ENCODE peak calls at places on chromosomes 1 and 21, in nine cellular contexts. Q is mesothelial cell of epicardium; R is RWPE1; C is fibroblast of mammary gland; P is GM13977; I is CD4-positive, alpha-beta T cell; D is glutamatergic neuron; L is endothelial cell; K is neural progenitor cell. F is an unnamed sample.

GRCh38 chr1:205998457-205999241 is 4.5 kb downstream of the RAB7B start:
- DNase-seq in Q (no peak), R (no peak), C (no peak), P (no peak), I (no peak), D (no peak), L (no peak), K (peak), F (no peak)

GRCh38 chr1:152347116-152347728 is 12.6 kb downstream of the FLG2 start:
- DNase-seq in Q (no peak), R (peak), C (peak), P (peak), I (peak), D (peak), L (peak), K (peak), F (peak)

GRCh38 chr1:43566382-43567035 is 35.8 kb downstream of the PTPRF start:
- DNase-seq in Q (no peak), R (no peak), C (no peak), P (no peak), I (no peak), D (no peak), L (no peak), K (no peak), F (no peak)

GRCh38 chr1:87113313-87113712 is 198.9 kb downstream of the HS2ST1 start:
- DNase-seq in Q (no peak), R (no peak), C (peak), P (no peak), I (no peak), D (no peak), L (no peak), K (no peak), F (no peak)

GRCh38 chr1:210373878-210374599 is 45.3 kb downstream of the HHAT start:
- DNase-seq in Q (no peak), R (peak), C (peak), P (peak), I (peak), D (peak), L (peak), K (peak), F (peak)

GRCh38 chr1:89633103-89633744 is at the start of gene LRRC8C:
- DNase-seq in Q (no peak), R (peak), C (peak), P (peak), I (peak), D (peak), L (peak), K (peak), F (peak)

GRCh38 chr1:19096036-19096833 is 113.8 kb downstream of the UBR4 start:
- DNase-seq in Q (no peak), R (peak), C (peak), P (no peak), I (no peak), D (peak), L (peak), K (peak), F (peak)

GRCh38 chr21:33848252-33848953 is 67.2 kb downstream of the ATP5PO start:
- DNase-seq in Q (no peak), R (peak), C (no peak), P (no peak), I (no peak), D (no peak), L (no peak), K (no peak), F (no peak)

GRCh38 chr1:54280652-54281051 is 80.7 kb downstream of the MRPL37 start:
- DNase-seq in Q (no peak), R (no peak), C (no peak), P (no peak), I (peak), D (no peak), L (no peak), K (no peak), F (no peak)

GRCh38 chr1:18901147-18901951 is 1.0 kb downstream of the ALDH4A1 start:
- DNase-seq in Q (no peak), R (no peak), C (no peak), P (no peak), I (no peak), D (no peak), L (no peak), K (no peak), F (no peak)

GRCh38 chr1:212700892-212701819 is 1.5 kb upstream of the BATF3 start:
- DNase-seq in Q (no peak), R (no peak), C (peak), P (no peak), I (peak), D (peak), L (peak), K (peak), F (peak)

GRCh38 chr1:247448107-247448778 is 9.7 kb downstream of the OR2B11 start:
- DNase-seq in Q (no peak), R (peak), C (peak), P (no peak), I (peak), D (peak), L (peak), K (peak), F (peak)

GRCh38 chr1:231159202-231159962 is 2.5 kb upstream of the TRIM67 start:
- DNase-seq in Q (no peak), R (no peak), C (no peak), P (no peak), I (no peak), D (no peak), L (no peak), K (no peak), F (no peak)

GRCh38 chr1:23533288-23534130 is 2.5 kb upstream of the E2F2 start:
- DNase-seq in Q (no peak), R (no peak), C (no peak), P (no peak), I (no peak), D (no peak), L (no peak), K (no peak), F (no peak)

GRCh38 chr1:108896160-108897150 is 19.7 kb downstream of the GPSM2 start:
- DNase-seq in Q (no peak), R (no peak), C (peak), P (no peak), I (no peak), D (no peak), L (no peak), K (no peak), F (no peak)

GRCh38 chr21:15001113-15001512 is 63.7 kb downstream of the NRIP1 start:
- DNase-seq in Q (no peak), R (no peak), C (no peak), P (no peak), I (no peak), D (no peak), L (no peak), K (no peak), F (no peak)

GRCh38 chr1:73162576-73162975 is 880.2 kb upstream of the NEGR1 start:
- DNase-seq in Q (no peak), R (no peak), C (peak), P (no peak), I (no peak), D (no peak), L (no peak), K (no peak), F (no peak)

GRCh38 chr1:112061852-112062451 is 72.5 kb upstream of the KCND3 start:
- DNase-seq in Q (no peak), R (peak), C (no peak), P (no peak), I (no peak), D (no peak), L (no peak), K (no peak), F (no peak)

GRCh38 chr1:3393024-3393986 is 61.2 kb upstream of the ARHGEF16 start:
- DNase-seq in Q (no peak), R (no peak), C (no peak), P (no peak), I (no peak), D (peak), L (peak), K (peak), F (no peak)

GRCh38 chr1:183845681-183846080 is 40.8 kb downstream of the RGL1 start:
- DNase-seq in Q (no peak), R (no peak), C (peak), P (no peak), I (no peak), D (no peak), L (no peak), K (no peak), F (no peak)

GRCh38 chr21:44051462-44051941 is 39.4 kb downstream of the TRAPPC10 start:
- DNase-seq in Q (no peak), R (no peak), C (peak), P (no peak), I (no peak), D (peak), L (no peak), K (no peak), F (no peak)

GRCh38 chr1:247574664-247575063 is 13.5 kb upstream of the OR2G2 start:
- DNase-seq in Q (no peak), R (no peak), C (no peak), P (no peak), I (no peak), D (no peak), L (no peak), K (no peak), F (no peak)

GRCh38 chr1:66214901-66215300 is 319.1 kb upstream of the SGIP1 start:
- DNase-seq in Q (no peak), R (no peak), C (no peak), P (peak), I (no peak), D (no peak), L (no peak), K (no peak), F (peak)

GRCh38 chr1:43439121-43439581 is 14.6 kb downstream of the HYI start:
- DNase-seq in Q (no peak), R (no peak), C (no peak), P (no peak), I (no peak), D (peak), L (no peak), K (no peak), F (no peak)

GRCh38 chr1:185556551-185556950 is 177.6 kb upstream of the HMCN1 start:
- DNase-seq in Q (no peak), R (no peak), C (peak), P (no peak), I (no peak), D (no peak), L (no peak), K (no peak), F (no peak)

GRCh38 chr1:206974154-206974553 is 3.9 kb upstream of the FCAMR start:
- DNase-seq in Q (no peak), R (no peak), C (no peak), P (no peak), I (no peak), D (no peak), L (no peak), K (no peak), F (no peak)

GRCh38 chr1:174769961-174770549 is 229.7 kb upstream of the CACYBP start:
- DNase-seq in Q (no peak), R (peak), C (peak), P (peak), I (no peak), D (no peak), L (no peak), K (peak), F (peak)

GRCh38 chr1:196344462-196344861 is 263.8 kb downstream of the KCNT2 start:
- DNase-seq in Q (no peak), R (no peak), C (no peak), P (no peak), I (no peak), D (no peak), L (no peak), K (peak), F (no peak)

GRCh38 chr21:16125274-16125673 is 395.5 kb downstream of the USP25 start:
- DNase-seq in Q (no peak), R (no peak), C (peak), P (no peak), I (no peak), D (no peak), L (no peak), K (no peak), F (no peak)

GRCh38 chr21:42739061-42739931 is 85.9 kb downstream of the PDE9A start:
- DNase-seq in Q (no peak), R (no peak), C (peak), P (no peak), I (no peak), D (no peak), L (no peak), K (no peak), F (no peak)

GRCh38 chr1:234553241-234554156 is 56.5 kb downstream of the IRF2BP2 start:
- DNase-seq in Q (no peak), R (no peak), C (peak), P (no peak), I (no peak), D (no peak), L (no peak), K (no peak), F (no peak)

GRCh38 chr1:69163779-69164178 is 403.9 kb upstream of the LRRC7 start:
- DNase-seq in Q (no peak), R (no peak), C (peak), P (no peak), I (no peak), D (no peak), L (no peak), K (no peak), F (no peak)

GRCh38 chr1:30471307-30471706 is 252.1 kb downstream of the MATN1 start:
- DNase-seq in Q (no peak), R (no peak), C (no peak), P (no peak), I (no peak), D (no peak), L (no peak), K (no peak), F (peak)

GRCh38 chr1:203448521-203449061 is 27.0 kb upstream of the PRELP start:
- DNase-seq in Q (no peak), R (no peak), C (no peak), P (no peak), I (no peak), D (peak), L (no peak), K (no peak), F (no peak)

GRCh38 chr1:182596934-182597333 is 7.3 kb downstream of the RGS16 start:
- DNase-seq in Q (no peak), R (no peak), C (no peak), P (no peak), I (no peak), D (no peak), L (no peak), K (no peak), F (no peak)

GRCh38 chr1:32539584-32540571 is 651 bp downstream of the ZBTB8A start:
- DNase-seq in Q (peak), R (peak), C (peak), P (peak), I (no peak), D (peak), L (peak), K (peak), F (no peak)

DNA sequence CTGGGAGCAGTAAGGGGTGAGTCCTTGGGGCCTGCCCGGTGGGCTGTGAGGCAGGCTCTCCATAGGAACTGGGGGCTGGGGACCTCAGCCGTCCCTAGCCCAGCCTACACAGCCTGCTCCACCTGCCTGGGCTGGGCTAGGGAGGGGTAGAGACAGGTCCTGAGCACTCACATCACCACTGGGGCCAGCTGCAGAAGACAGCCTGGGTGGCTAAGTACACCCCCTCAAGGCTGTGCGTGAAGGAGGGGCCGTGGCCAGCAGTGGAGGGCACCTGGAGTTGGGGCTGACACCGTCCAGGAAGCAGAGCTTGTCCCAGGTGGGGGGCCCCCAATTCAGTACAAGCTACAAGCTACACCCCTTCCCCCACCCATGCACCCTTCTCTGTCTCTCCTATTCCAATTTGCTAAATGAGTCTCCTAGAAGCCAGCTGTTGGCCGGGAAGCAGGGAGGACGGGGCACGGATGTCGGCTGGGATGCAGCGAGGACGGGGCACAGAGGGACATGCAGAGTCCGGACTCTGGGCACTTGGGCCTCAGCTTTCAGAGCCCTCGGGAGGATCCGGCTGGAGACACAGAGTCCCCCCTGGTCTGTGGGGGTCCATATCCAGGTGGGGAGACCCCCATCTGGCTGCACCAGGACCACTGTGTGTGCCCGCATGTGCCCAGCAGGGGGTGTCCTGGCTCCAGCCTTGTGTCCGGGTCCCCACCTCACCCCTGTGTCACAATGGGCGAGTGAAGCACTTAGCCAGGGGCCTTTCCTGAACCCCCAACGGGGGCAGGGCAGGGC is 1.8 kb downstream of the ISG15 start:
- DNase-seq in Q (no peak), R (no peak), C (no peak), P (no peak), I (no peak), D (no peak), L (no peak), K (peak), F (peak)
- TF ChIP-seq CTCF in Q (peak), R (peak), C (peak), P (peak), I (no peak), D (peak), L (no peak), K (peak), F (peak)

DNA sequence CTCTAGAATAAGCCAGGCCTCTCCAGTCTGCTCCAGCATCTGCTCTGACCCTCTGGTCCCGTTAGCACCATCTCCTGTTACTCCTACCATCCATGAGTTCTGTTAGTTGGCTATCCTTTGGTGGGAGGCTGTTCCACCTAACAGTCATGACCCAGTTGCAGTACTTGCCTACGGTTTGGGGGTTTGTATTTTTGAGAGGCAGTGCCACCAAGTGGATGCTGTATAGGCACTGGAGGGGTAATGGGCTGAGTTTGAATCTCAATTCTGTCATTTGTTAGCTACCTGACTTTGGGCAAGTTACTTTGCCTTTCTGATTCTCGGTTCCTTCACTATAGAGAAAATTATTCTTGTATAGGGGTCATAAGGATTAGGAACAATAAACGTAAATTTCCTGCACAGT is 12.1 kb upstream of the C8B start:
- DNase-seq in Q (no peak), R (no peak), C (no peak), P (no peak), I (no peak), D (no peak), L (no peak), K (no peak), F (no peak)
- TF ChIP-seq CTCF in Q (no peak), R (no peak), C (peak), P (no peak), I (no peak), D (no peak), L (no peak), K (peak), F (no peak)

GRCh38 chr1:37096523-37096922 is 62.2 kb upstream of the GRIK3 start:
- DNase-seq in Q (no peak), R (no peak), C (no peak), P (peak), I (no peak), D (no peak), L (peak), K (peak), F (peak)
- TF ChIP-seq CTCF in Q (peak), R (no peak), C (no peak), P (peak), I (no peak), D (peak), L (peak), K (peak), F (peak)

GRCh38 chr1:164891615-164892014 is 332.6 kb downstream of the PBX1 start:
- DNase-seq in Q (no peak), R (no peak), C (no peak), P (no peak), I (no peak), D (no peak), L (no peak), K (no peak), F (no peak)
- TF ChIP-seq CTCF in Q (no peak), R (no peak), C (no peak), P (no peak), I (no peak), D (no peak), L (no peak), K (no peak), F (no peak)

GRCh38 chr21:45921917-45922316 is 59.7 kb upstream of the COL6A1 start:
- DNase-seq in Q (no peak), R (no peak), C (no peak), P (no peak), I (no peak), D (no peak), L (no peak), K (no peak), F (no peak)
- TF ChIP-seq CTCF in Q (no peak), R (no peak), C (no peak), P (no peak), I (no peak), D (no peak), L (no peak), K (no peak), F (no peak)

DNA sequence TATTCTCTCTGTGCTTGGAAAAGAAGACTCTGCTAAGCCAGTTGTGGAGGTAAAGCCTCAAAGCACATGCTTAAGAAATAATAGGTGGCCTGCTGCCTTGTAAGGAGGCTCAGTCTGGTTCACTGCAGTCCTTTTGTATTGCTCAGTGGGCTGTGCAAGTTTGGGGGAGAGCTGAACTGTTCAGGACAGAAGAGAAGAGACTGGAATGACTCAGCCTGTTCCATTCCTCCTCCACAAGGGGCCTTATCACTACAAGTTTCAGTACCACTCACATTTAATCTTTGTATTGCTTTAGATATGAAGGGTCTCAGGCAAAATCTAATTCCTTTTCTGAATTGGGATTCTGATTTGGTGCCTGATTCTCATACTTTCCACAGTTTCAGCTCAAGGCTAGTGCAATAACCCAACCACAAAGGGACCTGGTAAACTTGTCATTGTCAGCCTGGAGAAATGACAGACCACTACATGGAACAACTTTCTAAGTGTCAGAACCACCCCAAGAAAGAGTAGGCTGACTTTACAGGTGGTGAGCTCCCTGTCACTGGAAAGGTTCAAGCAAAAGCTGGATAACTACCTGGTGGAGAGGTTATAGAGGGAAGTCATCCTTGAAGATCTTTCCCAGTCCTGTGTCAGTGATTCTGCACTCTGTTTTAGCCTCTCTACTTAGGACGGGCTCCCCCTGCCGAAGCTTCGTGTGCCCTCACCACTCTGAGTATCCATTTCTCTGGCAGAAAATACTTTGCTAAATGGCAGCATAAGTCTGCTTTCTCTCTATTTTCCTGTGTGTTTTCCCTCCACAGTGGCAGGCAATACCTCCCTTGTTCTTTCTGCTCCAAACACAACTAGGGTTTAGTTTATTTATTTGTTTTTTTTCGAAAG is 162.9 kb upstream of the GJB5 start:
- DNase-seq in Q (no peak), R (no peak), C (no peak), P (no peak), I (no peak), D (no peak), L (no peak), K (no peak), F (no peak)
- TF ChIP-seq CTCF in Q (no peak), R (no peak), C (no peak), P (no peak), I (no peak), D (no peak), L (no peak), K (no peak), F (no peak)

GRCh38 chr1:21329209-21329844 is 39.1 kb upstream of the ECE1 start:
- DNase-seq in Q (no peak), R (peak), C (peak), P (no peak), I (peak), D (no peak), L (no peak), K (no peak), F (no peak)
- TF ChIP-seq CTCF in Q (no peak), R (no peak), C (no peak), P (no peak), I (no peak), D (no peak), L (no peak), K (no peak), F (no peak)

GRCh38 chr1:173506437-173506836 is 29.3 kb downstream of the PRDX6 start:
- DNase-seq in Q (no peak), R (no peak), C (no peak), P (no peak), I (no peak), D (no peak), L (no peak), K (no peak), F (peak)
- TF ChIP-seq CTCF in Q (no peak), R (no peak), C (no peak), P (no peak), I (no peak), D (no peak), L (no peak), K (peak), F (no peak)